ENCODE peak calls at places on chromosomes 6 and 20, in eight cellular contexts. K is left cardiac atrium; C is HepG2; H is NCI-H510A; A is heart left ventricle; V is stimulated activated CD8-positive, alpha-beta memory T cell treated with anti-CD3 and anti-CD28 coated beads, Interleukin-7, amount 100 ng/mL, for 4 hours; T is neural crest cell; G is foreskin melanocyte. S is an unnamed sample.

GRCh38 chr6:165732696-165733486 is 69.8 kb upstream of the PDE10A start:
- DNase-seq in K (no peak), C (no peak), H (no peak), A (no peak), V (no peak), T (no peak), G (no peak), S (no peak)

GRCh38 chr6:31358302-31358701 is 1.3 kb upstream of the HLA-B start:
- DNase-seq in K (no peak), C (no peak), H (no peak), A (no peak), V (no peak), T (no peak), G (no peak), S (no peak)

GRCh38 chr6:112282217-112282616 is 27.9 kb upstream of the LAMA4 start:
- DNase-seq in K (peak; percentile 74), C (no peak), H (no peak), A (peak; percentile 80), V (no peak), T (peak; percentile 20), G (peak; percentile 89), S (peak; percentile 16)

GRCh38 chr20:45892049-45892816 is 1.1 kb downstream of the CTSA start:
- DNase-seq in K (no peak), C (peak; percentile 44), H (no peak), A (no peak), V (no peak), T (no peak), G (no peak), S (no peak)

GRCh38 chr6:3697609-3698008 is 53.9 kb downstream of the PXDC1 start:
- DNase-seq in K (no peak), C (no peak), H (no peak), A (no peak), V (no peak), T (no peak), G (no peak), S (no peak)

GRCh38 chr6:148364056-148364844 is 21.6 kb downstream of the SASH1 start:
- DNase-seq in K (no peak), C (no peak), H (no peak), A (no peak), V (no peak), T (no peak), G (no peak), S (no peak)

GRCh38 chr20:45919536-45919933 is 7.6 kb upstream of the PLTP start:
- DNase-seq in K (peak; percentile 83), C (no peak), H (no peak), A (peak; percentile 87), V (no peak), T (no peak), G (no peak), S (peak; percentile 50)

GRCh38 chr20:31806564-31807355 is 12.4 kb upstream of the MYLK2 start:
- DNase-seq in K (no peak), C (no peak), H (no peak), A (no peak), V (no peak), T (no peak), G (no peak), S (no peak)

GRCh38 chr20:36085686-36086267 is 68.8 kb upstream of the EPB41L1 start:
- DNase-seq in K (no peak), C (peak; percentile 72), H (no peak), A (no peak), V (no peak), T (no peak), G (no peak), S (peak; percentile 81)

S was measured in left colon.